ENCODE peak calls at places on chromosomes 13 and 19, in four cellular contexts. R is endodermal cell, A is activated T-cell treated with anti-CD3 and anti-CD28 coated beads for 1 hour, Y is GM04503. W is an unnamed sample.

GRCh38 chr19:31699421-31699820 is 350.2 kb upstream of the TSHZ3 start:
- DNase-seq in R (no peak), A (no peak), Y (no peak), W (no peak)

GRCh38 chr19:6822311-6822670 is 49.8 kb downstream of the VAV1 start:
- DNase-seq in R (no peak), A (no peak), Y (no peak), W (no peak)

GRCh38 chr19:34644991-34645461 is 31.9 kb downstream of the SCGB2B2 start:
- DNase-seq in R (no peak), A (no peak), Y (no peak), W (no peak)

GRCh38 chr13:36831291-36831690 is 12.3 kb downstream of the RFXAP start:
- DNase-seq in R (no peak), A (no peak), Y (no peak), W (no peak)

GRCh38 chr13:83618966-83619365 is 263.3 kb downstream of the SLITRK1 start:
- DNase-seq in R (no peak), A (no peak), Y (no peak), W (no peak)

GRCh38 chr13:24995225-24995804 is 100.6 kb upstream of the PABPC3 start:
- DNase-seq in R (peak), A (peak), Y (peak), W (peak)

GRCh38 chr13:100240109-100240779 is 151.4 kb downstream of the PCCA start:
- DNase-seq in R (no peak), A (no peak), Y (no peak), W (no peak)

GRCh38 chr19:52442179-52442578 is 11.2 kb upstream of the ZNF578 start:
- DNase-seq in R (no peak), A (no peak), Y (no peak), W (no peak)

GRCh38 chr13:49370390-49370789 is 73.5 kb downstream of the CAB39L start:
- DNase-seq in R (no peak), A (no peak), Y (no peak), W (no peak)

GRCh38 chr19:6740589-6741348 is 1.3 kb downstream of the TRIP10 start:
- DNase-seq in R (peak), A (no peak), Y (no peak), W (no peak)

GRCh38 chr13:96373597-96373996 is 283.7 kb downstream of the HS6ST3 start:
- DNase-seq in R (no peak), A (no peak), Y (no peak), W (no peak)

GRCh38 chr19:54147676-54148075 is 10.1 kb downstream of the CNOT3 start:
- DNase-seq in R (no peak), A (no peak), Y (no peak), W (no peak)

GRCh38 chr13:94192576-94192975 is 286.9 kb downstream of the DCT start:
- DNase-seq in R (peak), A (no peak), Y (no peak), W (no peak)

W was measured in activated T-helper 2 cell treated with anti-CD3 and anti-CD28 coated beads, Interferon-gamma antibody, Interleukin-2, Interleukin-4, amounts not matched to agents 10 μg/mL and 5 μg/mL and 100 μg/mL, durations not matched to agents 14 hours and 24 hours and 36 hours.